ENCODE peak calls at places on chromosomes 13 and 19, in four cellular contexts. One of them, this sample, is unnamed.

GRCh38 chr13:111859361-111860105 is 207.4 kb upstream of the SOX1 start:
- DNase-seq in K562: no peak
- DNase-seq in GM12878: no peak
- DNase-seq in HepG2: no peak
- DNase-seq in this sample: no peak

GRCh38 chr13:92224052-92224821 is 825.8 kb downstream of the GPC5 start:
- DNase-seq in K562: peak; percentile 1
- DNase-seq in GM12878: no peak
- DNase-seq in HepG2: no peak
- DNase-seq in this sample: no peak

GRCh38 chr13:25493930-25494707 is 122.3 kb downstream of the ATP8A2 start:
- DNase-seq in K562: no peak
- DNase-seq in GM12878: no peak
- DNase-seq in HepG2: no peak
- DNase-seq in this sample: no peak

GRCh38 chr19:35986664-35987570 is 8.1 kb upstream of the SDHAF1 start:
- DNase-seq in K562: no peak
- DNase-seq in GM12878: no peak
- DNase-seq in HepG2: no peak
- DNase-seq in this sample: peak; percentile 81

GRCh38 chr19:6533746-6534418 is 3.1 kb downstream of the TNFSF9 start:
- DNase-seq in K562: no peak
- DNase-seq in GM12878: no peak
- DNase-seq in HepG2: no peak
- DNase-seq in this sample: no peak

GRCh38 chr19:7970716-7971448 is 27.4 kb upstream of the TIMM44 start:
- DNase-seq in K562: peak; percentile 62
- DNase-seq in GM12878: no peak
- DNase-seq in HepG2: peak; percentile 47
- DNase-seq in this sample: peak; percentile 37

GRCh38 chr19:18847516-18848463 is 16.0 kb downstream of the UPF1 start:
- DNase-seq in K562: no peak
- DNase-seq in GM12878: no peak
- DNase-seq in HepG2: no peak
- DNase-seq in this sample: no peak

GRCh38 chr19:29886535-29886934 is 55.5 kb upstream of the URI1 start:
- DNase-seq in K562: no peak
- DNase-seq in GM12878: no peak
- DNase-seq in HepG2: no peak
- DNase-seq in this sample: no peak

GRCh38 chr19:50721441-50722137 is 1.6 kb upstream of the CLEC11A start:
- DNase-seq in K562: no peak
- DNase-seq in GM12878: no peak
- DNase-seq in HepG2: no peak
- DNase-seq in this sample: no peak

GRCh38 chr19:18895828-18896341 is at the start of gene CERS1:
- DNase-seq in K562: peak; percentile 37
- DNase-seq in GM12878: no peak
- DNase-seq in HepG2: no peak
- DNase-seq in this sample: peak; percentile 21

GRCh38 chr13:109704771-109705628 is 81.4 kb downstream of the IRS2 start:
- DNase-seq in K562: no peak
- DNase-seq in GM12878: no peak
- DNase-seq in HepG2: no peak
- DNase-seq in this sample: peak; percentile 22

GRCh38 chr19:49851456-49852259 is 699 bp downstream of the PTOV1 start:
- DNase-seq in K562: peak; percentile 55
- DNase-seq in GM12878: no peak
- DNase-seq in HepG2: no peak
- DNase-seq in this sample: no peak

GRCh38 chr19:47760632-47760999 is 15.3 kb downstream of the NOP53 start:
- DNase-seq in K562: no peak
- DNase-seq in GM12878: no peak
- DNase-seq in HepG2: no peak
- DNase-seq in this sample: no peak

GRCh38 chr19:11054628-11055027 is 34.6 kb upstream of the LDLR start:
- DNase-seq in K562: no peak
- DNase-seq in GM12878: no peak
- DNase-seq in HepG2: no peak
- DNase-seq in this sample: no peak

GRCh38 chr13:24644051-24644450 is 36.2 kb upstream of the ATP12A start:
- DNase-seq in K562: no peak
- DNase-seq in GM12878: no peak
- DNase-seq in HepG2: no peak
- DNase-seq in this sample: no peak

GRCh38 chr13:99416411-99417121 is 84.7 kb upstream of the TM9SF2 start:
- DNase-seq in K562: no peak
- DNase-seq in GM12878: no peak
- DNase-seq in HepG2: no peak
- DNase-seq in this sample: no peak

GRCh38 chr19:45632468-45633196 is 6.6 kb downstream of the EML2 start:
- DNase-seq in K562: peak; percentile 89
- DNase-seq in GM12878: no peak
- DNase-seq in HepG2: no peak
- DNase-seq in this sample: peak; percentile 98
- TF ChIP-seq POLR2AphosphoS2 in K562: no peak
- TF ChIP-seq POLR2AphosphoS2 in GM12878: no peak
- TF ChIP-seq POLR2AphosphoS2 in HepG2: no peak
- TF ChIP-seq POLR2AphosphoS2 in this sample: no peak

DNA sequence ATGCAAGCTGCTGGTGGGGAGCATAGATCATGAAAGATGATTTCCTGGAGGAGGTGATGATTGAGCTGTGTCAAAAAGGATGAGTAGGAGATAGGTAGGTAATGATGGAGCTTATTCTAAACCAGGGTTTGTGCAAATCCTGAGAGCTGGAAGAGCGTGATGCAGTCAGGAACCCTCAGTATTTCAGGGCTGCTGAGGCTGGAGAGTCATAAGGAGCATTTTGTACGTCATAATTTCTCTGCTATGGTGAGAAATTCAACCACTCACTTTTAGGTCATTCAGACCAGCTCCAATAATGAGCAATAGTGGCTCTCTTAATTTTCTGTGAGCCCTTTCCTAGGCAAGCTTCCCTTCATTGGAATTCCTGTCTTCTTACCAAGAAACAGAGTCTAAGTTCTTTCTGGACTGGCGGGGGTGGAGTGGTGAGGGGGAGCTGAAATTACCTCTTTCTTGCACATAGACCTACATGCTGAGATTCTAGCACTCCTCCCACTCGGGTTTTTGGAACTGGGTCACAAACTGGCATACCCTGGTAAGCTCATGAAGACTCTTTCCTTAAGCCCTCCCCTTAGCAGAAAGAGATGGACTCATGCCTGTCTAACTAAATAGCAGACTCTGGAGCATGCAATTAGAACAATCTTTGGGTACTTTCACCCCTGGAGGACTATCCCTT is 62.2 kb upstream of the MYCBP2 start:
- DNase-seq in K562: no peak
- DNase-seq in GM12878: no peak
- DNase-seq in HepG2: no peak
- DNase-seq in this sample: no peak
- TF ChIP-seq POLR2AphosphoS2 in K562: no peak
- TF ChIP-seq POLR2AphosphoS2 in GM12878: no peak
- TF ChIP-seq POLR2AphosphoS2 in HepG2: no peak
- TF ChIP-seq POLR2AphosphoS2 in this sample: no peak

DNA sequence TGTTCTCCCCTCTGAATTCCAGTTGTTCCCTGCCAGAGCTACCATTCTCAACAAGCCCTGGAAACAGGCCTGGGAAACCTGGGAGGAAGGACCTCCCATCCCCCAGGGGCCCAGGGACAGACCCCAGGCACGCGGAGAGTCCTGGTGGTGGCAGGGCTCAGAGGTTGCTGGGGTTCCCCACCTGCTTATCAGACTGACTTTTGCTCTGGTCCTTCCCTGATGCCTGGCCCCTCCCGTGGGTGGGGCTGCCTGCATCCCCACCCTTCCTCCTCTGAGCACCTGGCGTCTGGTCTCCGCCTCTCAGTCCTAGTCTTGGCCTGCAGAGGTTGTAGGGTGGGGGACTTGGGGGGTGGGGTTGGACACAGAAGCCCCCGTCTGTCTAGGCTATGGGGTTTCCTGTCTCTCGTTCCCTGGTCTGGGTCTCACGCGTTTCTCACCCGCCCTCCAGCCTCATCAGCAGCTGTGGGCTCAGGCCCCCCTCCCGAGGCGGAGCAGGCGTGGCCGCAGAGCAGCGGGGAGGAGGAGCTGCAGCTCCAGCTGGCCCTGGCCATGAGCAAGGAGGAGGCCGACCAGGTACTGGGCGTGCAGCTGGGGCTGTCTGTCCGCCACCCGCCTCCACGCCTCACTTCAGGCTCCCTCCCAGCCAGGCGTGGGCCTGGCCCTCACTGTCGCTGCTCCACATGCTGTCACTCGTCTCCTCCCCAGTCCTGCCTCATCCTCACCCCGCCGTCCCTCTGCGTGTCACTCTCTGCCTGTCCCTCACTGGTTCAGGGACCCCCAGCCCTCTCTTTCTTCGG is 13.6 kb downstream of the EPN1 start:
- DNase-seq in K562: peak; percentile 59
- DNase-seq in GM12878: no peak
- DNase-seq in HepG2: no peak
- DNase-seq in this sample: no peak
- TF ChIP-seq POLR2AphosphoS2 in K562: no peak
- TF ChIP-seq POLR2AphosphoS2 in GM12878: no peak
- TF ChIP-seq POLR2AphosphoS2 in HepG2: no peak
- TF ChIP-seq POLR2AphosphoS2 in this sample: no peak

DNA sequence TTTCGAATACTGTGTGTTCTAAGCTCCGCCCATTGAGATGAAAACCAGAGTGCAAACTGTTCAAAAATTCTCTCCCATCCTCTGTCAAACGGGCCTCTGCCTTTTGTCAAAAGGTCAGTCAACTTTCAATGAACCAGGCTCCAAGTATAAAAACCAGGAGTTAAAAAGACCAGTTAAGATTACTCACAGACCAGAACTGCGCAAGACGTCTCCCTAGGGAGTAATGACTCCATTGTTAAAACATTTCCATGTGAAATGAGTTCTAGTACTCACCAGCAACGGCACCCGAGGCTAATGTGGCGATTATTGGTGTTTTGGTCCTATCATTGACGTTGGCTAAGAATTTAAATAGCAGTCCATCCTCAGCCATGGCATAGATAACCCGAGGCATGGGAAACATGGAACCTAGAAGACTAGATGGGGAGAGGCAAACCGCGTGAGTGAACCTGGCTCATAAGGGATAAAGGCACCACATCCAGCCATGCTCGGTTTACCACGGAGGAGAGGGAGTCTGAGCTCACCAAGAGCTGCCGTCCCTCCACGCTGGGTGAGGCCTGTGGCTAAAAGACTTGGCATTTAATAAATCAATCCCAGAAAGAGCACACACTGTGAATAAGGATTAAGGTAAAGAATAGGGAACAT is 73.3 kb downstream of the SLC7A1 start:
- DNase-seq in K562: no peak
- DNase-seq in GM12878: no peak
- DNase-seq in HepG2: no peak
- DNase-seq in this sample: no peak
- TF ChIP-seq POLR2AphosphoS2 in K562: no peak
- TF ChIP-seq POLR2AphosphoS2 in GM12878: no peak
- TF ChIP-seq POLR2AphosphoS2 in HepG2: no peak
- TF ChIP-seq POLR2AphosphoS2 in this sample: no peak